ENCODE peak calls at places on chromosome 17, in four cellular contexts. W is MM.1S, L is cardiac muscle cell, Q is endothelial cell. R is an unnamed sample.
A peak's percentile ranks its signal among the peaks of the same experiment; 100 is the strongest.

GRCh38 chr17:4040784-4041183 is 76.5 kb upstream of the ATP2A3 start:
- DNase-seq in W (no peak), L (no peak), Q (no peak), R (no peak)

GRCh38 chr17:9434502-9435113 is 141.0 kb downstream of the STX8 start:
- DNase-seq in W (no peak), L (no peak), Q (no peak), R (peak; percentile 14)

GRCh38 chr17:61862105-61862574 is 1.2 kb downstream of the BRIP1 start:
- DNase-seq in W (no peak), L (peak; percentile 16), Q (no peak), R (peak; percentile 9)

GRCh38 chr17:28643979-28644781 is 778 bp downstream of the BLTP2 start:
- DNase-seq in W (peak; percentile 64), L (peak; percentile 63), Q (peak; percentile 41), R (peak; percentile 65)

GRCh38 chr17:68807998-68808772 is 147.0 kb downstream of the ABCA8 start:
- DNase-seq in W (no peak), L (no peak), Q (no peak), R (no peak)

GRCh38 chr17:47719411-47720152 is 13.5 kb upstream of the TBX21 start:
- DNase-seq in W (peak; percentile 42), L (peak; percentile 43), Q (no peak), R (peak; percentile 91)

GRCh38 chr17:13862341-13862740 is 207.0 kb upstream of the COX10 start:
- DNase-seq in W (no peak), L (no peak), Q (no peak), R (no peak)

GRCh38 chr17:35244345-35245195 is 1.7 kb downstream of the SLFN5 start:
- DNase-seq in W (peak; percentile 86), L (peak; percentile 90), Q (peak; percentile 43), R (peak; percentile 93)

GRCh38 chr17:50832267-50833227 is 2.8 kb upstream of the WFIKKN2 start:
- DNase-seq in W (no peak), L (no peak), Q (no peak), R (no peak)